ENCODE peak calls at places on chromosome 19, in five cellular contexts. One of them, this sample, is unnamed.

GRCh38 chr19:55585658-55586339 is 5.2 kb upstream of the ZNF579 start:
- DNase-seq in HEK293T: no peak
- DNase-seq in GM12878: no peak
- DNase-seq in A549: no peak
- DNase-seq in K562: peak; percentile 50
- DNase-seq in this sample: peak; percentile 63

GRCh38 chr19:48635966-48636858 is 967 bp downstream of the DBP start:
- DNase-seq in K562: no peak
- DNase-seq in HEK293T: no peak
- DNase-seq in GM12878: no peak
- DNase-seq in A549: no peak
- DNase-seq in this sample: no peak

GRCh38 chr19:52601025-52601973 is 31.2 kb downstream of the ZNF701 start:
- DNase-seq in HEK293T: peak; percentile 45
- DNase-seq in A549: no peak
- DNase-seq in GM12878: peak; percentile 60
- DNase-seq in K562: peak; percentile 93
- DNase-seq in this sample: peak; percentile 87

GRCh38 chr19:32870154-32870573 is 597 bp upstream of the SLC7A9 start:
- DNase-seq in HEK293T: no peak
- DNase-seq in A549: no peak
- DNase-seq in K562: no peak
- DNase-seq in GM12878: no peak
- DNase-seq in this sample: no peak

GRCh38 chr19:15417699-15418098 is 1.1 kb downstream of the AKAP8L start:
- DNase-seq in A549: no peak
- DNase-seq in GM12878: no peak
- DNase-seq in HEK293T: no peak
- DNase-seq in K562: no peak
- DNase-seq in this sample: no peak

GRCh38 chr19:38792250-38793111 is 3.5 kb downstream of the LGALS7B start:
- DNase-seq in GM12878: no peak
- DNase-seq in A549: no peak
- DNase-seq in K562: no peak
- DNase-seq in HEK293T: no peak
- DNase-seq in this sample: no peak

GRCh38 chr19:2602391-2603181 is 99.9 kb downstream of the GNG7 start:
- DNase-seq in A549: no peak
- DNase-seq in HEK293T: no peak
- DNase-seq in GM12878: no peak
- DNase-seq in K562: no peak
- DNase-seq in this sample: peak; percentile 81

GRCh38 chr19:1027953-1028902 is 1.8 kb downstream of the CNN2 start:
- DNase-seq in HEK293T: no peak
- DNase-seq in A549: peak; percentile 43
- DNase-seq in K562: peak; percentile 81
- DNase-seq in GM12878: no peak
- DNase-seq in this sample: peak; percentile 95

GRCh38 chr19:16386619-16387240 is 62.1 kb downstream of the KLF2 start:
- DNase-seq in GM12878: no peak
- DNase-seq in HEK293T: peak; percentile 69
- DNase-seq in A549: peak; percentile 35
- DNase-seq in K562: peak; percentile 66
- DNase-seq in this sample: peak; percentile 69

GRCh38 chr19:801030-801860 is 4.0 kb downstream of the PTBP1 start:
- DNase-seq in K562: peak; percentile 17
- DNase-seq in A549: no peak
- DNase-seq in GM12878: no peak
- DNase-seq in HEK293T: no peak
- DNase-seq in this sample: no peak

GRCh38 chr19:1584500-1585242 is 8.0 kb downstream of the MBD3 start:
- DNase-seq in A549: no peak
- DNase-seq in HEK293T: no peak
- DNase-seq in GM12878: no peak
- DNase-seq in K562: no peak
- DNase-seq in this sample: no peak

GRCh38 chr19:6065685-6066365 is 44.5 kb downstream of the RFX2 start:
- DNase-seq in A549: peak; percentile 66
- DNase-seq in HEK293T: no peak
- DNase-seq in GM12878: no peak
- DNase-seq in K562: peak; percentile 87
- DNase-seq in this sample: peak; percentile 30

GRCh38 chr19:52946322-52947310 is 16.1 kb downstream of the ZNF816 start:
- DNase-seq in K562: peak; percentile 23
- DNase-seq in A549: no peak
- DNase-seq in GM12878: no peak
- DNase-seq in HEK293T: no peak
- DNase-seq in this sample: peak; percentile 5

GRCh38 chr19:36707134-36707533 is 19.7 kb downstream of the ZNF567 start:
- DNase-seq in A549: no peak
- DNase-seq in GM12878: no peak
- DNase-seq in HEK293T: no peak
- DNase-seq in K562: no peak
- DNase-seq in this sample: no peak

GRCh38 chr19:29860492-29860891 is 48.7 kb downstream of the CCNE1 start:
- DNase-seq in GM12878: no peak
- DNase-seq in K562: peak; percentile 84
- DNase-seq in A549: no peak
- DNase-seq in HEK293T: no peak
- DNase-seq in this sample: no peak

GRCh38 chr19:41193420-41194156 is 569 bp downstream of the CYP2S1 start:
- DNase-seq in K562: peak; percentile 11
- DNase-seq in GM12878: no peak
- DNase-seq in HEK293T: no peak
- DNase-seq in A549: peak; percentile 69
- DNase-seq in this sample: no peak

GRCh38 chr19:13024126-13024957 is 29.1 kb downstream of the NFIX start:
- DNase-seq in A549: no peak
- DNase-seq in GM12878: no peak
- DNase-seq in K562: no peak
- DNase-seq in HEK293T: no peak
- DNase-seq in this sample: peak; percentile 45

GRCh38 chr19:13024958-13025653 is 29.8 kb downstream of the NFIX start:
- DNase-seq in HEK293T: no peak
- DNase-seq in K562: no peak
- DNase-seq in A549: no peak
- DNase-seq in GM12878: no peak
- DNase-seq in this sample: no peak

GRCh38 chr19:13023666-13024065 is 28.4 kb downstream of the NFIX start:
- DNase-seq in HEK293T: no peak
- DNase-seq in K562: peak; percentile 46
- DNase-seq in GM12878: no peak
- DNase-seq in A549: no peak
- DNase-seq in this sample: no peak

GRCh38 chr19:13022111-13022858 is 27.0 kb downstream of the NFIX start:
- DNase-seq in A549: no peak
- DNase-seq in HEK293T: no peak
- DNase-seq in K562: no peak
- DNase-seq in GM12878: no peak
- DNase-seq in this sample: peak; percentile 76

GRCh38 chr19:13022859-13023636 is 27.8 kb downstream of the NFIX start:
- DNase-seq in K562: peak; percentile 73
- DNase-seq in GM12878: no peak
- DNase-seq in HEK293T: peak; percentile 52
- DNase-seq in A549: peak; percentile 25
- DNase-seq in this sample: peak; percentile 95
- TF ChIP-seq BHLHE40 in K562: peak; percentile 55
- TF ChIP-seq BHLHE40 in GM12878: no peak
- TF ChIP-seq BHLHE40 in HEK293T: no peak
- TF ChIP-seq BHLHE40 in A549: no peak
- TF ChIP-seq BHLHE40 in this sample: peak; percentile 63

DNA sequence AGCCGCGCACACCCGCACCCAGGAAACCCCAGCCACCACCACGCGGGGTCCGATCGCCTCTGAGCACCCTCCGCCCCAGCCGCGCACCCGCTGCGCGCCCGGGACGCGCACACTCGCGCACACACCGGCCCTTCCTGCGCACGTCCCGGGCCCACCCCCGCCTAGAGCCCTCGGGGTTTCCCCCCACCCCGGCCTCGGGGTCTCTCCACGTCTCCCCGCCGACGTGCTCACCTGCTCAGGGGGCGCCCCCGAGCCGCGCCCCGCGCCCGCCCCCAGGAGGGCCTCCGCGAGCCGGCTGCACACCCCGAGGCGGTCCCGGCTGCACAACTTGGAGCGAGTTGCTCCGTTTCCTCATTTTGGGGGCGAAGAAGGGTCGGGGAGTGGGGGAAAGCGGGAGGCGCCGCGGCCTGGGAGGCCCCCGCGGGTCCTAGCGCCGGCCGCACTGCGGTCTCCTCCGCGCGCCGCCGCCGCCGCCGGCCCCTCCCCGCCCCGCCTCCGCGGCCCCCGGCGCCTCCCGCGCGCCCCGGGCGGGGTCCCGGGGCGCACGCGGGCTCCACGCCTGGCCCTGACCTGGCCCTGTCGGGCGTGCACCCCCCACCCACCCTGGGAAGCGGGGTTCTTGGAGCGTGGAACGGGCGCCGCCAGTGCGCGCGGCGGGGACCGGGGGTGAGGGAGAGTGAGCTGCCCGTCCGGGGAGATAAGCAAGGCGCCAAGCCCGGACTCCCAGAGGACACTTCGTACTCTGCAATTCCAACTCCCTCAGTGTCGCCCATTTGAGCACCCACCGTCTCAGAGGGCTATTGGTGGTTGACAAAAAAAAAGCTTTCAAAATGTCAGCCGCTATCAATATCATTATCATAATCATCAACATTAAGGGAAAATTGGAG is at the start of gene MATK:
- DNase-seq in GM12878: no peak
- DNase-seq in HEK293T: peak; percentile 65
- DNase-seq in A549: no peak
- DNase-seq in K562: peak; percentile 86
- DNase-seq in this sample: no peak
- TF ChIP-seq BHLHE40 in GM12878: no peak
- TF ChIP-seq BHLHE40 in HEK293T: no peak
- TF ChIP-seq BHLHE40 in A549: no peak
- TF ChIP-seq BHLHE40 in K562: no peak
- TF ChIP-seq BHLHE40 in this sample: no peak

GRCh38 chr19:10760268-10760944 is 42.5 kb downstream of the DNM2 start:
- DNase-seq in K562: no peak
- DNase-seq in GM12878: no peak
- DNase-seq in HEK293T: peak; percentile 47
- DNase-seq in A549: no peak
- DNase-seq in this sample: no peak
- TF ChIP-seq BHLHE40 in K562: no peak
- TF ChIP-seq BHLHE40 in GM12878: no peak
- TF ChIP-seq BHLHE40 in HEK293T: no peak
- TF ChIP-seq BHLHE40 in A549: no peak
- TF ChIP-seq BHLHE40 in this sample: no peak

DNA sequence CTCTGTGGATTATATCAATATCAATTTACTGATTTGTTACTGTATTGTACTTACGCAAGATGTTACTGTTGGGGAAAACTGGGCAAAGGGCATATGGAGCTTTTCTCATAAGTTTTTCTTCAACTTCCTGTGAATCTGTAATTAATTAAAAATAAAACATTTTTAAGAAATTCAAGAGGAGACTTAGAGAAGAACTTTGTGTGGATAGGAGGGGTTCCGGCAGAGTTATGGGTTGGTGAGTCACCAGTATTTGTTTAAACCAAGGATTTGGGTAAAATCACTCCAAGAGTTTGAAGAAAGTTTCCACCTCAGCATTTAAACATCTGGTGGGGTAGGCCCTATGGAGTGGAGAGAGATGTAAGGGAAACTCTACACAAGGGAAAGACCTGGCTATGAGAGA is 379.6 kb downstream of the TSHZ3 start:
- DNase-seq in HEK293T: no peak
- DNase-seq in GM12878: no peak
- DNase-seq in A549: no peak
- DNase-seq in K562: no peak
- DNase-seq in this sample: no peak
- TF ChIP-seq BHLHE40 in HEK293T: no peak
- TF ChIP-seq BHLHE40 in GM12878: no peak
- TF ChIP-seq BHLHE40 in A549: no peak
- TF ChIP-seq BHLHE40 in K562: no peak
- TF ChIP-seq BHLHE40 in this sample: no peak

GRCh38 chr19:34508540-34508939 is 27.0 kb downstream of the WTIP start:
- DNase-seq in K562: peak; percentile 49
- DNase-seq in HEK293T: no peak
- DNase-seq in A549: no peak
- DNase-seq in GM12878: no peak
- DNase-seq in this sample: no peak
- TF ChIP-seq BHLHE40 in K562: no peak
- TF ChIP-seq BHLHE40 in HEK293T: no peak
- TF ChIP-seq BHLHE40 in A549: no peak
- TF ChIP-seq BHLHE40 in GM12878: no peak
- TF ChIP-seq BHLHE40 in this sample: no peak

DNA sequence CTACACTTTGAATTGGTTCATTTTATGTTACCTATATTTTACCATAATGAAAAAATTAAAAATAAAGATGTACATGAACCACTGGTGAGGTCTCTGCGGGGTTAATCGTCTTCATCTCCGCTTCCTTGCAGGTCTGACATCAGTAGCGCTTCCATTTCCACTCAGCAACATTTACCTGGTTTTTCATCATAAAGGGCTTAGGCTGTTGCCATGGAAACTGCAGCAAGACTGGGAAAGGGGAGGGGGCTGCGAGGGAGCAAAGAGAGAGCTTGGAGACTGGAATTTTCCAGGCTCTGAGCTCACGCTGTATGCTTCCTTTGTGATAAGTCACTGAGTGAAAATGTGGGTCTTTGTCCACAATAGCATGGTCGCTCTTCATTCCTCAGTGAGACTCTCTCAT is 136.6 kb upstream of the USP29 start:
- DNase-seq in K562: no peak
- DNase-seq in GM12878: no peak
- DNase-seq in HEK293T: no peak
- DNase-seq in A549: no peak
- DNase-seq in this sample: no peak
- TF ChIP-seq BHLHE40 in K562: no peak
- TF ChIP-seq BHLHE40 in GM12878: no peak
- TF ChIP-seq BHLHE40 in HEK293T: no peak
- TF ChIP-seq BHLHE40 in A549: no peak
- TF ChIP-seq BHLHE40 in this sample: no peak

DNA sequence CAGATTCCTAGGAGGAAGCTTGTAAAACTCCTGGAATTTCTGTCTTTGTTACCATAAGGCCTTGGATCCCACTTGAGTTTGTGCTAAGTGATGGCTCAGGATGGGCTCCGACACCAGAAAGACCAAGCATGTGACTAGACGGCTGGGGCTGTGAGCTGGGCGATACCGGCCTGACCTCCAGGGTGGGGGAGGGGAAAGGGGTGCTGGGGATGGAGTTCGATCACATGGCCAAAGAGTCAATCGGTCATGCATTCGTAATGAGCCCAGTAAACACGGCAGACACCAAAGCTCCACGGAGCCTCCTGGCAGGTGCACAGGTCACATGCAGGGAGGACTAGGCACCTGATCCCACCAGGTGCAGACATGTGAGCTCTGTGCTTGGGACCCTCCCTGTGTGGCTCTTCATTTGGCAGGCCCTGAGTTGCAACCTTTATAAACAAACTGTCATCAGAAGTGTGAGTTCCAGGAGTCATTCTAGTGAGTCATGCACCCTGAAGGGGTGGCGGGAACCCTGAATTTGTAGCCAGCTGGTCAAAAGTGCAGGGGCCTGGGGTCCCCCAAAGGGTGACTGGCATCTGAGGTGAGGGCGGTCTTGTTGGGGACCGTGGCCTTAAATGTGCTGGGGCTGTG is 27.1 kb downstream of the ELAVL1 start:
- DNase-seq in K562: no peak
- DNase-seq in GM12878: no peak
- DNase-seq in HEK293T: no peak
- DNase-seq in A549: no peak
- DNase-seq in this sample: peak; percentile 7
- TF ChIP-seq BHLHE40 in K562: no peak
- TF ChIP-seq BHLHE40 in GM12878: no peak
- TF ChIP-seq BHLHE40 in HEK293T: no peak
- TF ChIP-seq BHLHE40 in A549: no peak
- TF ChIP-seq BHLHE40 in this sample: no peak

This sample was measured in IMR-90.